ENCODE peak calls at places on chromosomes 3 and 15, in ten cellular contexts. C, W, I, S, M, O, H, T, F and Q are unnamed samples.

GRCh38 chr3:135992072-135992471 is 26.5 kb downstream of the PPP2R3A start:
- DNase-seq in C (no peak), S (no peak), I (no peak), W (no peak), M (no peak), O (no peak), F (peak), H (no peak), T (peak), Q (no peak)

GRCh38 chr3:72375237-72376154 is 472.7 kb downstream of the SHQ1 start:
- DNase-seq in F (no peak), W (peak), I (no peak), M (no peak), S (no peak), C (no peak), O (no peak), T (no peak), H (no peak), Q (no peak)

GRCh38 chr15:82393671-82394070 is 35.9 kb upstream of the GOLGA6L9 start:
- DNase-seq in I (no peak), M (no peak), S (no peak), F (peak), T (peak), O (no peak), H (no peak), C (no peak), W (no peak), Q (no peak)

GRCh38 chr3:134652409-134652831 is 1.6 kb upstream of the KY start:
- DNase-seq in H (no peak), O (peak), T (peak), W (no peak), F (no peak), S (peak), I (peak), M (no peak), C (no peak), Q (no peak)

GRCh38 chr15:39434751-39435238 is 146.1 kb upstream of the THBS1 start:
- DNase-seq in F (peak), I (no peak), H (no peak), W (peak), T (no peak), S (no peak), O (no peak), M (no peak), C (no peak), Q (no peak)

GRCh38 chr3:170257145-170257544 is 34.9 kb downstream of the PRKCI start:
- DNase-seq in H (no peak), F (no peak), M (no peak), C (no peak), T (no peak), I (no peak), S (no peak), O (no peak), W (no peak), Q (no peak)

GRCh38 chr15:41498657-41499056 is 5.0 kb downstream of the ITPKA start:
- DNase-seq in S (no peak), T (no peak), W (no peak), F (no peak), I (no peak), H (no peak), M (no peak), C (no peak), O (no peak), Q (no peak)

GRCh38 chr15:40769310-40770146 is at the start of gene C15orf62:
- DNase-seq in C (peak), T (no peak), H (peak), F (no peak), W (no peak), M (no peak), O (peak), I (peak), S (peak), Q (peak)

GRCh38 chr3:186110975-186111974 is 2.4 kb upstream of the ETV5 start:
- DNase-seq in H (peak), S (no peak), W (no peak), M (no peak), O (no peak), T (no peak), C (no peak), F (no peak), I (no peak), Q (no peak)

GRCh38 chr15:90451215-90451850 is 63.3 kb downstream of the IQGAP1 start:
- DNase-seq in C (no peak), F (peak), T (peak), I (peak), H (peak), O (no peak), W (peak), S (no peak), M (no peak), Q (no peak)